ENCODE peak calls at places on chromosomes 5 and 9, in five cellular contexts. S, Y, K, W and T are unnamed samples.

GRCh38 chr5:157247267-157247666 is 18.7 kb upstream of the CYFIP2 start:
- DNase-seq in W (no peak), Y (no peak), S (no peak), K (no peak), T (no peak)

GRCh38 chr9:76374702-76375543 is 19.3 kb downstream of the RFK start:
- DNase-seq in K (peak), Y (no peak), W (peak), S (peak), T (peak)

GRCh38 chr9:28824410-28824963 is 1251.2 kb upstream of the C9orf72 start:
- DNase-seq in K (no peak), W (no peak), S (no peak), Y (no peak), T (peak)

GRCh38 chr5:131296213-131296672 is 32.4 kb downstream of the CDC42SE2 start:
- DNase-seq in W (no peak), Y (no peak), S (no peak), K (no peak), T (no peak)

GRCh38 chr5:153618857-153619256 is 128.4 kb downstream of the GRIA1 start:
- DNase-seq in K (peak), S (no peak), Y (no peak), W (no peak), T (no peak)

GRCh38 chr9:86925686-86926085 is 21.6 kb downstream of the GAS1 start:
- DNase-seq in W (no peak), S (no peak), Y (no peak), K (peak), T (peak)

GRCh38 chr5:75020016-75020656 is 32.2 kb downstream of the GCNT4 start:
- DNase-seq in W (peak), S (peak), K (no peak), Y (no peak), T (no peak)

GRCh38 chr9:87732756-87733155 is 6.8 kb downstream of the CTSL start:
- DNase-seq in K (no peak), W (no peak), Y (no peak), S (no peak), T (no peak)

GRCh38 chr5:61298580-61298979 is 33.5 kb upstream of the ZSWIM6 start:
- DNase-seq in Y (no peak), K (no peak), W (peak), S (peak), T (no peak)

GRCh38 chr9:114470581-114470980 is 34.7 kb downstream of the WHRN start:
- DNase-seq in K (no peak), S (no peak), Y (no peak), W (no peak), T (no peak)

GRCh38 chr5:83255268-83255667 is 177.9 kb downstream of the XRCC4 start:
- DNase-seq in Y (no peak), K (peak), S (peak), W (no peak), T (no peak)

GRCh38 chr5:96816991-96817390 is 9.2 kb upstream of the ERAP1 start:
- DNase-seq in K (no peak), S (no peak), Y (peak), W (no peak), T (no peak)

GRCh38 chr5:96819806-96820205 is 12.1 kb upstream of the ERAP1 start:
- DNase-seq in S (no peak), Y (no peak), K (no peak), W (no peak), T (no peak)

GRCh38 chr5:96817496-96817895 is 9.8 kb upstream of the ERAP1 start:
- DNase-seq in W (no peak), S (no peak), K (no peak), Y (no peak), T (no peak)

GRCh38 chr5:96812851-96813250 is 5.1 kb upstream of the ERAP1 start:
- DNase-seq in Y (no peak), S (no peak), W (no peak), K (no peak), T (no peak)

GRCh38 chr5:96816430-96816939 is 8.7 kb upstream of the ERAP1 start:
- DNase-seq in W (no peak), S (no peak), K (no peak), Y (peak), T (no peak)
- H3K4me3 ChIP-seq in W (no peak), S (no peak), K (no peak), Y (peak), T (no peak)

GRCh38 chr5:92308679-92309078 is 925.6 kb upstream of the ARRDC3 start:
- DNase-seq in Y (no peak), K (no peak), S (no peak), W (no peak), T (no peak)

GRCh38 chr5:92313385-92313784 is 930.3 kb upstream of the ARRDC3 start:
- DNase-seq in K (no peak), S (no peak), Y (no peak), W (no peak), T (no peak)

GRCh38 chr5:92309336-92309991 is 926.3 kb upstream of the ARRDC3 start:
- DNase-seq in W (no peak), S (peak), K (peak), Y (peak), T (no peak)
- TF ChIP-seq CTCF in W (no peak), S (peak), K (peak), Y (peak), T (peak)

GRCh38 chr5:135887447-135887864 is 8.2 kb downstream of the IL9 start:
- DNase-seq in K (peak), W (peak), S (peak), Y (peak), T (peak)

GRCh38 chr5:135890296-135890695 is 5.3 kb downstream of the IL9 start:
- DNase-seq in Y (no peak), S (no peak), W (no peak), K (no peak), T (no peak)

GRCh38 chr5:135886136-135886535 is 9.5 kb downstream of the IL9 start:
- DNase-seq in K (no peak), Y (no peak), S (no peak), W (no peak), T (no peak)

GRCh38 chr5:135890867-135891266 is 4.8 kb downstream of the IL9 start:
- DNase-seq in S (no peak), K (no peak), W (no peak), Y (peak), T (no peak)

DNA sequence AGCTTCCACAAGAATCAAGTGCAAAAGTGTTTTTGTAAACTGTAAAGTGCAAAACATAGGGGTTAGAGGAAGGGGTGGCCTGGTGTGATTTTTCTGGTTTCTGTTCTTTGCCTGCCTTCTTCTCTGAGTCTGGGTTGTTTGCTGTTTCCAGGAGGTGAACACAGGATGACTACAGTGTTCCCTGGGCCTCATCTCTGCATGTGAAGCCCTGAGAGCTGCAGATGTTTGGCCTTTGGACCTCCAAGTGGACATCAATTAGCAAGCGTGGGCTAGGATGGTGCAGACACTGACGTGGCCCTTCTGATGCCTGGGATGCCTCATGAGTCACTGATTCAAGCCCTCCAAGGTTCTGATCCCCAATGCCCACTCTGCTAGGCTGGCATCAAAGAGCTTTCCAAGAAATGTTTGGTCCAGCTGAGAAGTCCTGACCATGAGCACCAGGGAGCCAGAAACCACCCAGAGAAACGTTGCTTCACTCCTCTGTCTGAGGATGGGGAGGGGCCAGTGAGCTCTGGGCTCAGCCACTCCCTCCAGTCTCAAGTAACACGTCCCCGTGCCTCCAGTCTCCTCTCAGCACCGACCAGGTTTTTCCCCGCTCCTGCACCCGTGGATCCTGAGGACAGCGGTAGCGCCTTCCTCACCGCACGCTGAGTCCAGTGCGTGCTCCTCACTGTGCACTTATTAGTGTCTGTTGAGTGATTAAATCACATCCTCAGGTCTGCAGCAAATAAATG is 7.6 kb downstream of the IL9 start:
- DNase-seq in S (peak), W (no peak), Y (no peak), K (no peak), T (no peak)
- H3K4me3 ChIP-seq in S (no peak), W (no peak), Y (no peak), K (no peak), T (no peak)

GRCh38 chr5:43900974-43901373 is 298.0 kb downstream of the NNT start:
- DNase-seq in S (no peak), W (no peak), K (no peak), Y (no peak), T (no peak)
- TF ChIP-seq CTCF in S (no peak), W (no peak), K (no peak), Y (no peak), T (no peak)

DNA sequence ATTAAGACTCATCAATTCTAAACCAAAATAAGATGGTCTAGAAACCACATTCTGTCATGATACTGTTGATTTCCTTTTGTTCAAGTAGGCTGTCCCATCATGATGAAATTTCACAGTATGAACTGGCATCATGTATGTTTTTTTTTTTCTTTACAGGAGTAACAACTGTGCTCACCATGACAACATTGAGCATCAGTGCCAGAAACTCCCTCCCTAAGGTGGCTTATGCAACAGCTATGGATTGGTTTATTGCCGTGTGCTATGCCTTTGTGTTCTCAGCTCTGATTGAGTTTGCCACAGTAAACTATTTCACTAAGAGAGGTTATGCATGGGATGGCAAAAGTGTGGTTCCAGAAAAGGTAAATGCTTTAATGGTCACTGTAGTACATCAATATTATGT is 47.6 kb downstream of the GABRA1 start:
- DNase-seq in K (no peak), Y (no peak), S (no peak), W (no peak), T (no peak)
- H3K4me3 ChIP-seq in K (no peak), Y (no peak), S (no peak), W (no peak), T (no peak)

GRCh38 chr9:35645736-35646582 is 4.8 kb downstream of the SIT1 start:
- DNase-seq in W (peak), S (peak), K (no peak), Y (no peak), T (no peak)
- TF ChIP-seq CTCF in W (no peak), S (no peak), K (peak), Y (no peak), T (peak)